ENCODE peak calls at places on chromosomes 16 and 17, in five cellular contexts. One of them, this sample, is unnamed.

GRCh38 chr17:29732613-29733012 is 109.9 kb upstream of the CORO6 start:
- DNase-seq in substantia nigra: no peak
- DNase-seq in fibroblast of mammary gland: no peak
- DNase-seq in SK-MEL-5: no peak
- DNase-seq in naive thymus-derived CD8-positive, alpha-beta T cell: no peak
- DNase-seq in this sample: no peak

GRCh38 chr17:13626703-13627102 is 25.0 kb upstream of the HS3ST3A1 start:
- DNase-seq in substantia nigra: no peak
- DNase-seq in fibroblast of mammary gland: peak
- DNase-seq in SK-MEL-5: no peak
- DNase-seq in naive thymus-derived CD8-positive, alpha-beta T cell: no peak
- DNase-seq in this sample: peak

GRCh38 chr16:85963746-85964370 is 64.9 kb downstream of the IRF8 start:
- DNase-seq in substantia nigra: no peak
- DNase-seq in fibroblast of mammary gland: no peak
- DNase-seq in SK-MEL-5: no peak
- DNase-seq in naive thymus-derived CD8-positive, alpha-beta T cell: no peak
- DNase-seq in this sample: peak

GRCh38 chr17:73309727-73310555 is 1.9 kb downstream of the CDC42EP4 start:
- DNase-seq in substantia nigra: no peak
- DNase-seq in fibroblast of mammary gland: no peak
- DNase-seq in SK-MEL-5: no peak
- DNase-seq in naive thymus-derived CD8-positive, alpha-beta T cell: no peak
- DNase-seq in this sample: no peak

GRCh38 chr17:3740611-3741073 is 16.9 kb downstream of the HASPIN start:
- DNase-seq in substantia nigra: no peak
- DNase-seq in fibroblast of mammary gland: no peak
- DNase-seq in SK-MEL-5: no peak
- DNase-seq in naive thymus-derived CD8-positive, alpha-beta T cell: peak
- DNase-seq in this sample: no peak

GRCh38 chr17:45284176-45285140 is 22.6 kb upstream of the SPATA32 start:
- DNase-seq in substantia nigra: no peak
- DNase-seq in fibroblast of mammary gland: no peak
- DNase-seq in SK-MEL-5: peak
- DNase-seq in naive thymus-derived CD8-positive, alpha-beta T cell: peak
- DNase-seq in this sample: no peak

GRCh38 chr17:78411241-78411855 is 32.9 kb downstream of the PGS1 start:
- DNase-seq in substantia nigra: no peak
- DNase-seq in fibroblast of mammary gland: no peak
- DNase-seq in SK-MEL-5: no peak
- DNase-seq in naive thymus-derived CD8-positive, alpha-beta T cell: no peak
- DNase-seq in this sample: no peak

GRCh38 chr16:28304214-28304613 is 11.9 kb downstream of the SBK1 start:
- DNase-seq in substantia nigra: no peak
- DNase-seq in fibroblast of mammary gland: peak
- DNase-seq in SK-MEL-5: peak
- DNase-seq in naive thymus-derived CD8-positive, alpha-beta T cell: no peak
- DNase-seq in this sample: no peak

GRCh38 chr17:60163108-60163784 is 13.5 kb downstream of the CA4 start:
- DNase-seq in substantia nigra: no peak
- DNase-seq in fibroblast of mammary gland: no peak
- DNase-seq in SK-MEL-5: peak
- DNase-seq in naive thymus-derived CD8-positive, alpha-beta T cell: no peak
- DNase-seq in this sample: no peak